ENCODE peak calls at places on chromosome 13, in eight cellular contexts. O, B, P, U, E, C, S and K are unnamed samples.

GRCh38 chr13:63948045-63948444 is 2532.4 kb upstream of the PCDH20 start:
- DNase-seq in O (no peak), B (no peak), P (no peak), U (no peak), E (no peak), C (no peak), S (no peak), K (no peak)

GRCh38 chr13:114049026-114049425 is 75.2 kb upstream of the C13orf46 start:
- DNase-seq in O (peak; percentile 84), B (no peak), P (no peak), U (no peak), E (no peak), C (no peak), S (no peak), K (no peak)

GRCh38 chr13:46126552-46127171 is 21.8 kb upstream of the CPB2 start:
- DNase-seq in O (peak; percentile 45), B (peak; percentile 51), P (no peak), U (peak; percentile 71), E (peak; percentile 82), C (peak; percentile 78), S (no peak), K (peak; percentile 71)

GRCh38 chr13:48730971-48731658 is 77.4 kb downstream of the CYSLTR2 start:
- DNase-seq in O (no peak), B (no peak), P (no peak), U (no peak), E (no peak), C (no peak), S (no peak), K (no peak)

GRCh38 chr13:74290324-74290773 is 156.1 kb upstream of the KLF12 start:
- DNase-seq in O (peak; percentile 9), B (peak; percentile 16), P (no peak), U (peak; percentile 23), E (peak; percentile 39), C (no peak), S (no peak), K (no peak)

GRCh38 chr13:54383604-54384003 is 1355.0 kb downstream of the OLFM4 start:
- DNase-seq in O (no peak), B (no peak), P (no peak), U (no peak), E (no peak), C (no peak), S (no peak), K (no peak)

GRCh38 chr13:33251131-33251629 is 34.4 kb downstream of the STARD13 start:
- DNase-seq in O (no peak), B (peak; percentile 36), P (no peak), U (no peak), E (peak; percentile 78), C (no peak), S (no peak), K (peak; percentile 29)

GRCh38 chr13:33789067-33789606 is 28.8 kb upstream of the RFC3 start:
- DNase-seq in O (no peak), B (no peak), P (no peak), U (no peak), E (no peak), C (no peak), S (no peak), K (no peak)

GRCh38 chr13:65966991-65967451 is 1263.1 kb downstream of the PCDH9 start:
- DNase-seq in O (no peak), B (no peak), P (no peak), U (no peak), E (no peak), C (no peak), S (no peak), K (no peak)

GRCh38 chr13:75432045-75432444 is 49.9 kb downstream of the TBC1D4 start:
- DNase-seq in O (no peak), B (no peak), P (no peak), U (no peak), E (no peak), C (no peak), S (no peak), K (no peak)

GRCh38 chr13:23992722-23993438 is 95.6 kb upstream of the C1QTNF9B start:
- DNase-seq in O (no peak), B (no peak), P (no peak), U (no peak), E (no peak), C (no peak), S (no peak), K (no peak)

GRCh38 chr13:62014299-62014698 is 598.6 kb upstream of the PCDH20 start:
- DNase-seq in O (no peak), B (no peak), P (no peak), U (no peak), E (no peak), C (no peak), S (no peak), K (no peak)

GRCh38 chr13:40401911-40402776 is 264.3 kb downstream of the FOXO1 start:
- DNase-seq in O (peak; percentile 96), B (peak; percentile 98), P (peak; percentile 98), U (peak; percentile 93), E (peak; percentile 98), C (peak; percentile 85), S (peak; percentile 69), K (peak; percentile 95)

GRCh38 chr13:98976338-98976737 is 1.5 kb downstream of the DOCK9 start:
- DNase-seq in O (no peak), B (no peak), P (no peak), U (no peak), E (no peak), C (no peak), S (no peak), K (no peak)

GRCh38 chr13:98978280-98978679 is 416 bp upstream of the DOCK9 start:
- DNase-seq in O (no peak), B (no peak), P (no peak), U (no peak), E (no peak), C (no peak), S (no peak), K (no peak)

GRCh38 chr13:98976941-98977340 is 923 bp downstream of the DOCK9 start:
- DNase-seq in O (no peak), B (no peak), P (no peak), U (no peak), E (no peak), C (no peak), S (no peak), K (no peak)

GRCh38 chr13:98979012-98979411 is 1.1 kb upstream of the DOCK9 start:
- DNase-seq in O (no peak), B (no peak), P (no peak), U (no peak), E (no peak), C (no peak), S (no peak), K (no peak)

GRCh38 chr13:98977568-98978270 is at the start of gene DOCK9:
- DNase-seq in O (peak; percentile 34), B (peak; percentile 39), P (no peak), U (peak; percentile 59), E (no peak), C (peak; percentile 60), S (no peak), K (no peak)
- TF ChIP-seq POLR2A in O (no peak), B (peak; percentile 29), P (no peak), U (peak; percentile 34), E (peak; percentile 25), C (no peak), S (peak; percentile 45), K (no peak)

GRCh38 chr13:43895940-43896339 is 16.2 kb downstream of the LACC1 start:
- DNase-seq in O (no peak), B (no peak), P (no peak), U (no peak), E (no peak), C (no peak), S (no peak), K (no peak)
- H3K4me1 ChIP-seq in O (no peaks in the 10 kb centered on the region), B (no peaks in the 10 kb centered on the region), P (no peaks in the 10 kb centered on the region), U (no peaks in the 10 kb centered on the region), E (no peaks in the 10 kb centered on the region), C (no peaks in the 10 kb centered on the region), S (no peaks in the 10 kb centered on the region), K (no peaks in the 10 kb centered on the region)

GRCh38 chr13:20128459-20128927 is 32.4 kb downstream of the GJA3 start:
- DNase-seq in O (peak; percentile 41), B (no peak), P (no peak), U (peak; percentile 57), E (peak; percentile 27), C (peak; percentile 48), S (no peak), K (peak; percentile 65)

GRCh38 chr13:20129076-20129475 is 31.8 kb downstream of the GJA3 start:
- DNase-seq in O (no peak), B (no peak), P (no peak), U (no peak), E (no peak), C (no peak), S (no peak), K (no peak)

GRCh38 chr13:20126460-20127262 is 34.2 kb downstream of the GJA3 start:
- DNase-seq in O (no peak), B (no peak), P (no peak), U (no peak), E (no peak), C (no peak), S (no peak), K (no peak)

GRCh38 chr13:20127263-20127562 is 33.6 kb downstream of the GJA3 start:
- DNase-seq in O (no peak), B (no peak), P (no peak), U (no peak), E (no peak), C (no peak), S (no peak), K (no peak)

DNA sequence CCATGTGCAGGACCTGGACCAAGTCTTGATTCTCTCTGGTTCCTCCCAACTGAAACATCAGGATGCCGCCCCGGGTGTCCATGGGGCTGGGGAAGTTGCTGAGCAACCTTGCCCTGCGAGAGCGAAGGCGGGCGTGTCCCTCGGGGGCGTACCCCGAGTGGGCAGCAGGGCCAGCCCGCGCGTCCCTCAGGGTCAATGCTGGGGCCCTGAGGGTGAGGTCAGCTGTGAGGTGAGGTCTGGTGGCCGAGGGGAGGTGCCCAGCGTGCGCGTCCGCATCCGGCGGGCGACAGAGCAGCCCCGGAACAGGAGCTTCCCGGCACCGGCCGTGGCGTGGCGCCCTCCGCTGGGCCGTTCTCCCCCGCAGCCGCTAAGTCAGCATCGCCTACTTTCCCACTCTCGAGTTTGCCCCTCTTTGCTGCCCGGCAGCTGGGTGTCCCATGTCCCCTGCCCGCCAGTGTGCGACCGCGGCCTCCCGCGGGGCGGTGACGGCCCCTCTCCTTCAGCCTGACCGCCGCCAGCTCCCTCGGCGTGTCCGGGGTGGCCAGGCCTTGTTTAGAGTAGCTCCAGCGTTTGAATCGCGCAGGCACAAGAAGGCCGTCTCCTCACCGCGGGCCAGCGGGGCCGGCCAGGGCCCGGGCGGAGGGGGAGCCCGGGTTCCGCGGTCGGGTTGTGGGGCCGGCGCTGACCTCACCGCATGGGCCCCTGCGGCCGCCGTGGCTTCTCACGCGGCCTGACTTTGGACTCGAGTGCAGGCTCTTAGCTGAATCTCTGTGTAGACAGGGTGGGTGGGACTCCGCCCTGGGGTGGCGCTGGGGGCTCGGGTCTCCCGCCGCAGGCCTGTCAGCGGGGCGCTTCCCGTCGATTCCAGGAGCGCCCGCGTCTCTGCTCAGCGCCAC is 33.0 kb downstream of the GJA3 start:
- DNase-seq in O (peak; percentile 77), B (peak; percentile 42), P (no peak), U (peak; percentile 78), E (peak; percentile 70), C (peak; percentile 70), S (no peak), K (peak; percentile 81)
- TF ChIP-seq POLR2A in O (peak; percentile 53), B (no peak), P (no peak), U (peak; percentile 90), E (peak; percentile 65), C (no peak), S (peak; percentile 24), K (peak; percentile 87)

DNA sequence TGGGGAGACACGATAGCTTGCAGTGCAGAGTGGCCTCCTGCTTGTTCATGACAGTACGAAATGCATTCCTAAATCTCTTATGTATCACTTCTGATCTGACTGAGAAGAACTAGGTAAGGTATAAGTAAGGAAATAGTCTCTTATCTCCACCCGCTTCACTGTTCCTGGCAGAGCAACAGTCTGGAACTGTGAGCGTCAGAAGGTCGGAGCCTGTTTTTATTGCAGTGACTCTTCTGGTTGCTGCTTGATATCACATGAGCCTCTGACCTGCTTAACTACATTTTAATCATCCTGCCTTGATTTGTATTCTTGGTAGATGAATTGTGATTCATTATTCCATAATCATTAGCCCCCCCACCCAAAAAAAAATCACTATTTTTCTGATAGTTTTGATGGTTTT is 69.0 kb downstream of the COL4A2 start:
- DNase-seq in O (no peak), B (no peak), P (no peak), U (no peak), E (peak; percentile 46), C (no peak), S (no peak), K (no peak)
- H3K4me1 ChIP-seq in O (peaks cover 5% of the 10 kb centered on the region), B (peaks cover 19% of the 10 kb centered on the region), P (peaks cover 93% of the 10 kb centered on the region), U (no peaks in the 10 kb centered on the region), E (peaks cover 51% of the 10 kb centered on the region), C (peaks cover 3% of the 10 kb centered on the region), S (peaks cover 13% of the 10 kb centered on the region), K (no peaks in the 10 kb centered on the region)